ENCODE peak calls at places on chromosomes 1 and 21, in five cellular contexts. One of them, this sample, is unnamed.

GRCh38 chr1:2126331-2127180 is 68.0 kb downstream of the FAAP20 start:
- DNase-seq in endothelial cell of umbilical vein: no peak
- DNase-seq in tibial artery: no peak
- DNase-seq in astrocyte of the spinal cord: no peak
- DNase-seq in cardiac fibroblast: no peak
- DNase-seq in this sample: no peak

GRCh38 chr1:1112237-1112985 is 3.5 kb downstream of the C1orf159 start:
- DNase-seq in endothelial cell of umbilical vein: no peak
- DNase-seq in tibial artery: no peak
- DNase-seq in astrocyte of the spinal cord: no peak
- DNase-seq in cardiac fibroblast: no peak
- DNase-seq in this sample: no peak

GRCh38 chr1:6245869-6246496 is 2.0 kb downstream of the HES3 start:
- DNase-seq in endothelial cell of umbilical vein: no peak
- DNase-seq in tibial artery: no peak
- DNase-seq in astrocyte of the spinal cord: peak; percentile 21
- DNase-seq in cardiac fibroblast: no peak
- DNase-seq in this sample: no peak

GRCh38 chr1:162166934-162167615 is 97.6 kb downstream of the NOS1AP start:
- DNase-seq in endothelial cell of umbilical vein: no peak
- DNase-seq in tibial artery: no peak
- DNase-seq in astrocyte of the spinal cord: peak; percentile 13
- DNase-seq in cardiac fibroblast: no peak
- DNase-seq in this sample: no peak

GRCh38 chr1:9086060-9086459 is 16.6 kb upstream of the SLC2A5 start:
- DNase-seq in endothelial cell of umbilical vein: no peak
- DNase-seq in tibial artery: no peak
- DNase-seq in astrocyte of the spinal cord: no peak
- DNase-seq in cardiac fibroblast: no peak
- DNase-seq in this sample: no peak

GRCh38 chr1:37861151-37861550 is 1.8 kb upstream of the MTF1 start:
- DNase-seq in endothelial cell of umbilical vein: no peak
- DNase-seq in tibial artery: no peak
- DNase-seq in astrocyte of the spinal cord: no peak
- DNase-seq in cardiac fibroblast: no peak
- DNase-seq in this sample: no peak

GRCh38 chr1:38029081-38029681 is 16.6 kb downstream of the UTP11 start:
- DNase-seq in endothelial cell of umbilical vein: no peak
- DNase-seq in tibial artery: no peak
- DNase-seq in astrocyte of the spinal cord: peak; percentile 63
- DNase-seq in cardiac fibroblast: peak; percentile 18
- DNase-seq in this sample: peak; percentile 22

GRCh38 chr1:108692724-108693655 is 880 bp downstream of the PRPF38B start:
- DNase-seq in endothelial cell of umbilical vein: peak; percentile 31
- DNase-seq in tibial artery: peak; percentile 64
- DNase-seq in astrocyte of the spinal cord: peak; percentile 75
- DNase-seq in cardiac fibroblast: peak; percentile 79
- DNase-seq in this sample: peak; percentile 76

GRCh38 chr1:54967372-54967771 is 13.1 kb upstream of the TMEM61 start:
- DNase-seq in endothelial cell of umbilical vein: no peak
- DNase-seq in tibial artery: no peak
- DNase-seq in astrocyte of the spinal cord: no peak
- DNase-seq in cardiac fibroblast: no peak
- DNase-seq in this sample: peak; percentile 59

GRCh38 chr1:172673761-172674160 is 14.9 kb downstream of the FASLG start:
- DNase-seq in endothelial cell of umbilical vein: no peak
- DNase-seq in tibial artery: no peak
- DNase-seq in astrocyte of the spinal cord: no peak
- DNase-seq in cardiac fibroblast: no peak
- DNase-seq in this sample: no peak

GRCh38 chr21:34688145-34688544 is 19.4 kb downstream of the CLIC6 start:
- DNase-seq in endothelial cell of umbilical vein: no peak
- DNase-seq in tibial artery: no peak
- DNase-seq in astrocyte of the spinal cord: peak; percentile 52
- DNase-seq in cardiac fibroblast: peak; percentile 41
- DNase-seq in this sample: peak; percentile 65

GRCh38 chr1:212630159-212630900 is 21.8 kb downstream of the ATF3 start:
- DNase-seq in endothelial cell of umbilical vein: peak; percentile 42
- DNase-seq in tibial artery: peak; percentile 67
- DNase-seq in astrocyte of the spinal cord: no peak
- DNase-seq in cardiac fibroblast: peak; percentile 63
- DNase-seq in this sample: peak; percentile 79

GRCh38 chr1:33259879-33260278 is 3.6 kb downstream of the ZNF362 start:
- DNase-seq in endothelial cell of umbilical vein: no peak
- DNase-seq in tibial artery: no peak
- DNase-seq in astrocyte of the spinal cord: no peak
- DNase-seq in cardiac fibroblast: no peak
- DNase-seq in this sample: no peak

GRCh38 chr1:183034682-183035081 is 11.5 kb downstream of the LAMC1 start:
- DNase-seq in endothelial cell of umbilical vein: no peak
- DNase-seq in tibial artery: no peak
- DNase-seq in astrocyte of the spinal cord: no peak
- DNase-seq in cardiac fibroblast: peak; percentile 0
- DNase-seq in this sample: no peak

GRCh38 chr1:26890467-26890796 is 349 bp upstream of the GPN2 start:
- DNase-seq in endothelial cell of umbilical vein: no peak
- DNase-seq in tibial artery: no peak
- DNase-seq in astrocyte of the spinal cord: no peak
- DNase-seq in cardiac fibroblast: no peak
- DNase-seq in this sample: no peak

GRCh38 chr1:60942896-60943633 is 139.3 kb upstream of the NFIA start:
- DNase-seq in endothelial cell of umbilical vein: peak; percentile 36
- DNase-seq in tibial artery: no peak
- DNase-seq in astrocyte of the spinal cord: no peak
- DNase-seq in cardiac fibroblast: no peak
- DNase-seq in this sample: no peak

GRCh38 chr1:47186267-47187185 is 3.3 kb downstream of the PDZK1IP1 start:
- DNase-seq in endothelial cell of umbilical vein: no peak
- DNase-seq in tibial artery: no peak
- DNase-seq in astrocyte of the spinal cord: no peak
- DNase-seq in cardiac fibroblast: no peak
- DNase-seq in this sample: no peak

GRCh38 chr1:20666804-20667203 is 5.6 kb upstream of the DDOST start:
- DNase-seq in endothelial cell of umbilical vein: peak; percentile 11
- DNase-seq in tibial artery: no peak
- DNase-seq in astrocyte of the spinal cord: no peak
- DNase-seq in cardiac fibroblast: peak; percentile 39
- DNase-seq in this sample: peak; percentile 10

GRCh38 chr1:223456747-223457146 is 63.5 kb downstream of the CCDC185 start:
- DNase-seq in endothelial cell of umbilical vein: no peak
- DNase-seq in tibial artery: no peak
- DNase-seq in astrocyte of the spinal cord: no peak
- DNase-seq in cardiac fibroblast: no peak
- DNase-seq in this sample: no peak

GRCh38 chr1:157403203-157403602 is 149.1 kb downstream of the FCRL5 start:
- DNase-seq in endothelial cell of umbilical vein: no peak
- DNase-seq in tibial artery: no peak
- DNase-seq in astrocyte of the spinal cord: peak; percentile 9
- DNase-seq in cardiac fibroblast: no peak
- DNase-seq in this sample: peak; percentile 59

GRCh38 chr21:32412162-32412997 is at the start of gene EVA1C:
- DNase-seq in endothelial cell of umbilical vein: peak; percentile 69
- DNase-seq in tibial artery: peak; percentile 66
- DNase-seq in astrocyte of the spinal cord: peak; percentile 19
- DNase-seq in cardiac fibroblast: peak; percentile 33
- DNase-seq in this sample: peak; percentile 72

GRCh38 chr1:155128469-155128754 is 736 bp downstream of the EFNA1 start:
- DNase-seq in endothelial cell of umbilical vein: peak; percentile 29
- DNase-seq in tibial artery: no peak
- DNase-seq in astrocyte of the spinal cord: no peak
- DNase-seq in cardiac fibroblast: no peak
- DNase-seq in this sample: no peak

GRCh38 chr1:40477680-40478057 is 579 bp downstream of the ZFP69 start:
- DNase-seq in endothelial cell of umbilical vein: peak; percentile 9
- DNase-seq in tibial artery: no peak
- DNase-seq in astrocyte of the spinal cord: peak; percentile 43
- DNase-seq in cardiac fibroblast: peak; percentile 29
- DNase-seq in this sample: no peak

GRCh38 chr21:16330340-16331319 is 600.8 kb downstream of the USP25 start:
- DNase-seq in endothelial cell of umbilical vein: peak; percentile 87
- DNase-seq in tibial artery: peak; percentile 34
- DNase-seq in astrocyte of the spinal cord: peak; percentile 88
- DNase-seq in cardiac fibroblast: peak; percentile 89
- DNase-seq in this sample: peak; percentile 77
- TF ChIP-seq CTCF in endothelial cell of umbilical vein: peak; percentile 56
- TF ChIP-seq CTCF in tibial artery: peak; percentile 67
- TF ChIP-seq CTCF in astrocyte of the spinal cord: peak; percentile 59
- TF ChIP-seq CTCF in cardiac fibroblast: peak; percentile 63
- TF ChIP-seq CTCF in this sample: peak; percentile 42

DNA sequence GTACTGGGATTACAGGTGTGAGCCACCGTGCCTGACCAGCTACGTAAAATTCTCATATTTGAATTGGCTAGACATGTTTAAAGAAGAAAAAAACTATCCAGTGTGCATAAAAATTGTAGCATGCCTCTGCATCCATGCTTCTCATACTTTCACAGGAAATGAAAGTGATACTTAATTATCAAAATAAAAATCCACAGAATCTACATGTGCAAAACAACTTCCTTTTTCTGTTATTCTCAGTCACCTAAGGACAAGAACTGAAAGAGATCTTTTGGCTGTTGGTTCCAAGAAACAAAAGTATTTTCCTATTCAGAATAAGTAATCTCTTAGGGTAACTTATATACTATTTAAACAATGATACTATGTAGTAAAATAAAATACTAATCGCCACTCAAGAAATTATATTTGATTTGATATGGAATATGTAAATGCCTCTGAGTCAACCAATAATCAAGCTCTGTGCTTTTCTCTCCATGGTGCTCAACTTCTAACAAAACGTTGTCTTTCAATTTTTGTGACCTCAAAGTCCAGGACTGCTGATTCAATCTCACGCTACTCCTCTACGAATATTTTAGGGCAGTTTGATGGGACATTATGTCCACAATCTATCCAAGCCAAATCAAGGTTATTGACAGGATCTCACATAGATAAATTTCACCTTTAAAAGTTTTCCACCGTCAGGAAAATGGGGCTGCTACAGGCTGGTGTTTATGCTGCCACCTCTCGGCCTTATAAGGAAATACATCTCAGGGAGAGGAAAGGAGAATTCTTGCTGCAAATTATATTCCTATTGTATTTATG is 102.7 kb downstream of the ZNF281 start:
- DNase-seq in endothelial cell of umbilical vein: peak; percentile 50
- DNase-seq in tibial artery: no peak
- DNase-seq in astrocyte of the spinal cord: peak; percentile 39
- DNase-seq in cardiac fibroblast: peak; percentile 60
- DNase-seq in this sample: peak; percentile 62
- TF ChIP-seq CTCF in endothelial cell of umbilical vein: peak; percentile 69
- TF ChIP-seq CTCF in tibial artery: peak; percentile 62
- TF ChIP-seq CTCF in astrocyte of the spinal cord: peak; percentile 86
- TF ChIP-seq CTCF in cardiac fibroblast: peak; percentile 90
- TF ChIP-seq CTCF in this sample: peak; percentile 95

GRCh38 chr1:165827199-165828102 is at the start of gene UCK2:
- DNase-seq in endothelial cell of umbilical vein: peak; percentile 81
- DNase-seq in tibial artery: peak; percentile 70
- DNase-seq in astrocyte of the spinal cord: peak; percentile 77
- DNase-seq in cardiac fibroblast: peak; percentile 76
- DNase-seq in this sample: peak; percentile 86
- TF ChIP-seq CTCF in endothelial cell of umbilical vein: peak; percentile 29
- TF ChIP-seq CTCF in tibial artery: peak; percentile 14
- TF ChIP-seq CTCF in astrocyte of the spinal cord: no peak
- TF ChIP-seq CTCF in cardiac fibroblast: peak; percentile 0
- TF ChIP-seq CTCF in this sample: peak; percentile 6

GRCh38 chr1:14390816-14391215 is 207.7 kb upstream of the KAZN start:
- DNase-seq in endothelial cell of umbilical vein: no peak
- DNase-seq in tibial artery: no peak
- DNase-seq in astrocyte of the spinal cord: no peak
- DNase-seq in cardiac fibroblast: no peak
- DNase-seq in this sample: peak; percentile 64

GRCh38 chr1:14392887-14393365 is 205.6 kb upstream of the KAZN start:
- DNase-seq in endothelial cell of umbilical vein: no peak
- DNase-seq in tibial artery: no peak
- DNase-seq in astrocyte of the spinal cord: no peak
- DNase-seq in cardiac fibroblast: no peak
- DNase-seq in this sample: no peak

DNA sequence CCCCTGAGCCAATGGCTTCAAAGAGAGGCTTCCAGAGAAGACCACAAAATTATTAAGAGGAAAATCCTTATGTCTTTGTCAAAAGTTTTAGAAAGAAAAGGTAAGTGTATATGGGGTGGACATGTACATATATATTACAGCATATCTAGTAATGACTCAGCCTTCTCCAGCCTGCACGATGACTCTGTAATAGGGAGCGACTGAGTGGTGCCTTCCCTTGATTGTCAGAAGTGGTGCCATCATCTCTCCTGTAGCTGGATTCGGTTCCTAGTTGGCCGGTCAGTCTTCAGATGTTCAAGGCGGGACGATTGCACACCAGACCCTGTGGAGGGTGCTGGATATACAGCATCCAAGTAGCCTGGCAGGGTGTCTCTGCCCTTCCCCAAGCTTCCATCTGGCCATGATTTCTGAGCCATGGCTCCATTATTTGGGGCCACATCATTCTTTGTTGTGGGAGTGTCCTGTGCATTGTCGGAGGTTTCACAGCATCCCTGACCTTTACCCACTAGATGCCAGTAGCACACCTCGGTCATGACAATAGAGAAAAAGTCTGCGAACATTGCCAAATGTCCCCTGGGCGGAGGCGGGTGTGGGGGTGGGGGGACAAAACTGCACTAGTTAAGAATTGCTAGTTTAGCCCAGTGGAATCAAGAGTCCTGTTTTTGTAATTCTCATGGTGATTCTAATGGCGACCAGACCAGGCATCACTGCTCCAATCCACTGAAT is 206.2 kb upstream of the KAZN start:
- DNase-seq in endothelial cell of umbilical vein: no peak
- DNase-seq in tibial artery: no peak
- DNase-seq in astrocyte of the spinal cord: no peak
- DNase-seq in cardiac fibroblast: no peak
- DNase-seq in this sample: no peak
- TF ChIP-seq CTCF in endothelial cell of umbilical vein: no peak
- TF ChIP-seq CTCF in tibial artery: no peak
- TF ChIP-seq CTCF in astrocyte of the spinal cord: no peak
- TF ChIP-seq CTCF in cardiac fibroblast: no peak
- TF ChIP-seq CTCF in this sample: no peak

DNA sequence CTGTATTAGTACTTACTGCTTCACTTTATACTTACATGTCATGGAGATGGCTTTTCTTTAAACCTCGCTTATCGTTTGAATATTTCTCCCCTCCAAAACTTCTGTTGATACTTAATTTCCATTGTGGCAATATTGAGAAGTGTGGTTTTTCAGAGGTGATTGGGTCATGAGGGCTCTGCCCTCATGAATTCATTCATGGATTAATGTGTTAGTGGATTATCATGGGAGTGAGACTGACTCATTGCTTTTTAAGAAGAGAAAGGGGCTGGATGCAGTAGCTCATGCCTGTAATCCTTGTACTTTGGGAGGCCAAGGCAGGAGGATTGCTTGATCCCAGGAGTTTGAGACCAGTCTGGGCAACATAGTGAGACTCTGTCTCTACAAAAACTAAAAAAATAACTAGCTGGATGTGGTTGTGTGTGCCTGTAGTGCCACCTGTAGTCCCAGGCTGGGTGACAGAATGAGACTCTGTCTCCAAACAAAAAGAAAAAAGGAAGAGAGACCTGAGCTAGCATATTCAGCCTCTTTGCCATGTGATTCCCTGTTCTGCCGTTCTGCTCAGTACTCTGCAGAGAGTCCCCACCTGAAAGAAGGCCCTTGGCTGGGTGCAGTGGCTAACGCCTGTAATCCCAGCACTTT is 30.2 kb downstream of the RABGAP1L start:
- DNase-seq in endothelial cell of umbilical vein: no peak
- DNase-seq in tibial artery: no peak
- DNase-seq in astrocyte of the spinal cord: no peak
- DNase-seq in cardiac fibroblast: no peak
- DNase-seq in this sample: no peak
- TF ChIP-seq CTCF in endothelial cell of umbilical vein: no peak
- TF ChIP-seq CTCF in tibial artery: no peak
- TF ChIP-seq CTCF in astrocyte of the spinal cord: no peak
- TF ChIP-seq CTCF in cardiac fibroblast: no peak
- TF ChIP-seq CTCF in this sample: no peak

GRCh38 chr1:180295999-180296398 is 65.9 kb downstream of the LHX4 start:
- DNase-seq in endothelial cell of umbilical vein: no peak
- DNase-seq in tibial artery: no peak
- DNase-seq in astrocyte of the spinal cord: no peak
- DNase-seq in cardiac fibroblast: no peak
- DNase-seq in this sample: no peak
- TF ChIP-seq CTCF in endothelial cell of umbilical vein: no peak
- TF ChIP-seq CTCF in tibial artery: no peak
- TF ChIP-seq CTCF in astrocyte of the spinal cord: no peak
- TF ChIP-seq CTCF in cardiac fibroblast: no peak
- TF ChIP-seq CTCF in this sample: no peak

This sample was measured in MCF 10A.